ENCODE peak calls at places on chromosomes 4 and X, in ten cellular contexts. One of them, this sample, is unnamed.
A peak's percentile ranks its signal among the peaks of the same experiment; 100 is the strongest.

GRCh38 chr4:48300004-48300403 is 30.4 kb upstream of the TEC start:
- DNase-seq in activated CD8-positive, alpha-beta T cell treated with anti-CD3 and anti-CD28 coated beads for 36 hours: no peak
- DNase-seq in kidney: no peak
- DNase-seq in suprapubic skin: no peak
- DNase-seq in heart right ventricle: no peak
- DNase-seq in pancreas: no peak
- DNase-seq in H9: no peak
- DNase-seq in lung: no peak
- DNase-seq in omental fat pad: no peak
- DNase-seq in upper lobe of left lung: no peak
- DNase-seq in this sample: no peak

GRCh38 chrX:129649268-129650182 is 5.2 kb downstream of the APLN start:
- DNase-seq in H9: peak; percentile 10
- DNase-seq in upper lobe of left lung: no peak
- DNase-seq in omental fat pad: no peak
- DNase-seq in lung: no peak
- DNase-seq in heart right ventricle: no peak
- DNase-seq in activated CD8-positive, alpha-beta T cell treated with anti-CD3 and anti-CD28 coated beads for 36 hours: no peak
- DNase-seq in kidney: no peak
- DNase-seq in pancreas: no peak
- DNase-seq in suprapubic skin: no peak
- DNase-seq in this sample: no peak

GRCh38 chrX:13581554-13581953 is 12.2 kb downstream of the EGFL6 start:
- DNase-seq in activated CD8-positive, alpha-beta T cell treated with anti-CD3 and anti-CD28 coated beads for 36 hours: no peak
- DNase-seq in upper lobe of left lung: no peak
- DNase-seq in omental fat pad: no peak
- DNase-seq in kidney: no peak
- DNase-seq in suprapubic skin: no peak
- DNase-seq in H9: no peak
- DNase-seq in heart right ventricle: no peak
- DNase-seq in pancreas: no peak
- DNase-seq in lung: no peak
- DNase-seq in this sample: no peak

GRCh38 chr4:37715889-37716402 is 29.8 kb upstream of the RELL1 start:
- DNase-seq in pancreas: peak; percentile 27
- DNase-seq in suprapubic skin: no peak
- DNase-seq in lung: no peak
- DNase-seq in kidney: no peak
- DNase-seq in omental fat pad: no peak
- DNase-seq in upper lobe of left lung: no peak
- DNase-seq in heart right ventricle: no peak
- DNase-seq in activated CD8-positive, alpha-beta T cell treated with anti-CD3 and anti-CD28 coated beads for 36 hours: peak; percentile 54
- DNase-seq in H9: no peak
- DNase-seq in this sample: peak; percentile 11

GRCh38 chr4:28792917-28793597 is 1927.1 kb upstream of the PCDH7 start:
- DNase-seq in H9: no peak
- DNase-seq in upper lobe of left lung: no peak
- DNase-seq in pancreas: no peak
- DNase-seq in heart right ventricle: peak; percentile 15
- DNase-seq in lung: no peak
- DNase-seq in kidney: no peak
- DNase-seq in suprapubic skin: no peak
- DNase-seq in activated CD8-positive, alpha-beta T cell treated with anti-CD3 and anti-CD28 coated beads for 36 hours: no peak
- DNase-seq in omental fat pad: no peak
- DNase-seq in this sample: no peak

GRCh38 chrX:41693024-41693423 is 4.3 kb downstream of the GPR34 start:
- DNase-seq in heart right ventricle: no peak
- DNase-seq in upper lobe of left lung: no peak
- DNase-seq in suprapubic skin: no peak
- DNase-seq in H9: no peak
- DNase-seq in kidney: no peak
- DNase-seq in lung: no peak
- DNase-seq in activated CD8-positive, alpha-beta T cell treated with anti-CD3 and anti-CD28 coated beads for 36 hours: no peak
- DNase-seq in omental fat pad: no peak
- DNase-seq in pancreas: no peak
- DNase-seq in this sample: no peak

GRCh38 chr4:162163892-162164759 is at the start of gene FSTL5:
- DNase-seq in pancreas: peak; percentile 75
- DNase-seq in kidney: peak; percentile 77
- DNase-seq in activated CD8-positive, alpha-beta T cell treated with anti-CD3 and anti-CD28 coated beads for 36 hours: peak; percentile 76
- DNase-seq in omental fat pad: peak; percentile 24
- DNase-seq in lung: peak; percentile 51
- DNase-seq in suprapubic skin: no peak
- DNase-seq in upper lobe of left lung: peak; percentile 56
- DNase-seq in H9: peak; percentile 99
- DNase-seq in heart right ventricle: peak; percentile 24
- DNase-seq in this sample: peak; percentile 57

GRCh38 chr4:68591204-68591603 is 15.1 kb upstream of the UGT2B17 start:
- DNase-seq in pancreas: no peak
- DNase-seq in kidney: no peak
- DNase-seq in suprapubic skin: no peak
- DNase-seq in lung: no peak
- DNase-seq in activated CD8-positive, alpha-beta T cell treated with anti-CD3 and anti-CD28 coated beads for 36 hours: no peak
- DNase-seq in heart right ventricle: no peak
- DNase-seq in H9: no peak
- DNase-seq in omental fat pad: no peak
- DNase-seq in upper lobe of left lung: no peak
- DNase-seq in this sample: no peak

GRCh38 chr4:107808572-107808971 is 16.2 kb upstream of the SGMS2 start:
- DNase-seq in omental fat pad: no peak
- DNase-seq in heart right ventricle: no peak
- DNase-seq in H9: no peak
- DNase-seq in lung: peak; percentile 32
- DNase-seq in kidney: no peak
- DNase-seq in pancreas: no peak
- DNase-seq in activated CD8-positive, alpha-beta T cell treated with anti-CD3 and anti-CD28 coated beads for 36 hours: no peak
- DNase-seq in upper lobe of left lung: peak; percentile 56
- DNase-seq in suprapubic skin: no peak
- DNase-seq in this sample: no peak

GRCh38 chr4:146407669-146408084 is 114.1 kb downstream of the SLC10A7 start:
- DNase-seq in suprapubic skin: no peak
- DNase-seq in heart right ventricle: no peak
- DNase-seq in H9: no peak
- DNase-seq in pancreas: no peak
- DNase-seq in omental fat pad: no peak
- DNase-seq in lung: no peak
- DNase-seq in kidney: no peak
- DNase-seq in activated CD8-positive, alpha-beta T cell treated with anti-CD3 and anti-CD28 coated beads for 36 hours: no peak
- DNase-seq in upper lobe of left lung: no peak
- DNase-seq in this sample: no peak

GRCh38 chrX:38192007-38192625 is 28.6 kb downstream of the SRPX start:
- DNase-seq in upper lobe of left lung: no peak
- DNase-seq in H9: peak; percentile 31
- DNase-seq in heart right ventricle: no peak
- DNase-seq in kidney: no peak
- DNase-seq in suprapubic skin: no peak
- DNase-seq in activated CD8-positive, alpha-beta T cell treated with anti-CD3 and anti-CD28 coated beads for 36 hours: peak; percentile 16
- DNase-seq in omental fat pad: no peak
- DNase-seq in pancreas: no peak
- DNase-seq in lung: no peak
- DNase-seq in this sample: no peak

GRCh38 chrX:106802388-106803275 is at the start of gene TBC1D8B:
- DNase-seq in kidney: peak; percentile 81
- DNase-seq in pancreas: peak; percentile 88
- DNase-seq in activated CD8-positive, alpha-beta T cell treated with anti-CD3 and anti-CD28 coated beads for 36 hours: peak; percentile 16
- DNase-seq in lung: peak; percentile 79
- DNase-seq in suprapubic skin: peak; percentile 78
- DNase-seq in upper lobe of left lung: peak; percentile 79
- DNase-seq in heart right ventricle: peak; percentile 57
- DNase-seq in H9: peak; percentile 82
- DNase-seq in omental fat pad: no peak
- DNase-seq in this sample: peak; percentile 87

GRCh38 chrX:48465336-48465933 is 4.6 kb downstream of the SLC38A5 start:
- DNase-seq in heart right ventricle: no peak
- DNase-seq in kidney: no peak
- DNase-seq in lung: no peak
- DNase-seq in activated CD8-positive, alpha-beta T cell treated with anti-CD3 and anti-CD28 coated beads for 36 hours: no peak
- DNase-seq in omental fat pad: no peak
- DNase-seq in H9: no peak
- DNase-seq in suprapubic skin: no peak
- DNase-seq in pancreas: no peak
- DNase-seq in upper lobe of left lung: no peak
- DNase-seq in this sample: peak; percentile 68

GRCh38 chr4:146545102-146545501 is 23.4 kb upstream of the SLC10A7 start:
- DNase-seq in H9: peak; percentile 44
- DNase-seq in lung: no peak
- DNase-seq in pancreas: no peak
- DNase-seq in activated CD8-positive, alpha-beta T cell treated with anti-CD3 and anti-CD28 coated beads for 36 hours: no peak
- DNase-seq in kidney: no peak
- DNase-seq in upper lobe of left lung: peak; percentile 20
- DNase-seq in suprapubic skin: no peak
- DNase-seq in omental fat pad: no peak
- DNase-seq in heart right ventricle: no peak
- DNase-seq in this sample: no peak

GRCh38 chrX:69505772-69506616 is 1.9 kb downstream of the NALF2 start:
- DNase-seq in activated CD8-positive, alpha-beta T cell treated with anti-CD3 and anti-CD28 coated beads for 36 hours: no peak
- DNase-seq in H9: no peak
- DNase-seq in pancreas: no peak
- DNase-seq in omental fat pad: no peak
- DNase-seq in upper lobe of left lung: no peak
- DNase-seq in kidney: no peak
- DNase-seq in suprapubic skin: no peak
- DNase-seq in heart right ventricle: no peak
- DNase-seq in lung: peak; percentile 23
- DNase-seq in this sample: no peak

GRCh38 chr4:139416073-139416673 is 37.7 kb upstream of the RAB33B start:
- DNase-seq in heart right ventricle: no peak
- DNase-seq in kidney: no peak
- DNase-seq in H9: no peak
- DNase-seq in omental fat pad: no peak
- DNase-seq in upper lobe of left lung: no peak
- DNase-seq in lung: no peak
- DNase-seq in activated CD8-positive, alpha-beta T cell treated with anti-CD3 and anti-CD28 coated beads for 36 hours: peak; percentile 24
- DNase-seq in pancreas: no peak
- DNase-seq in suprapubic skin: no peak
- DNase-seq in this sample: peak; percentile 45

DNA sequence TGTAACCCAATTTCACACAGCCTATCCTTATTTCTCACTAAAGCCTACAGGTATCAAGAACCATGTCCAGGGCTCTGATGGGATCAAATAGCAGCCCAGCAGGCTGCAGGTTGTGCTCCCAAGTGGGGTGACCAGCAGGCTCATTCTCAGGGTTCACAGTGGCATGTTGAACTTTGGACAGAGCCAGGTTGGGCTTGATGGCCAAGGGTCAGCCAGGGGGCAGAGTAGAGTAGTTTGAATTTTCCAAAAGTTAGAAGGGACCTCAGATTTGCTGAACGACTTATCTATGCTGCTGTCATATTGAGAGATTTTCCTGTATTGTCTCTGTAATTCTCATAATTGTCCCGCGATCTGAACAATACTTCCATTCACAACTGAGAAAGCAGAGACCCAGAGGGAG is 310.8 kb upstream of the BOD1L1 start:
- DNase-seq in heart right ventricle: no peak
- DNase-seq in kidney: no peak
- DNase-seq in pancreas: no peak
- DNase-seq in suprapubic skin: no peak
- DNase-seq in upper lobe of left lung: no peak
- DNase-seq in H9: no peak
- DNase-seq in activated CD8-positive, alpha-beta T cell treated with anti-CD3 and anti-CD28 coated beads for 36 hours: no peak
- DNase-seq in omental fat pad: no peak
- DNase-seq in lung: no peak
- DNase-seq in this sample: no peak
- TF ChIP-seq CTCF in heart right ventricle: no peak
- TF ChIP-seq CTCF in kidney: no peak
- TF ChIP-seq CTCF in pancreas: no peak
- TF ChIP-seq CTCF in suprapubic skin: no peak
- TF ChIP-seq CTCF in upper lobe of left lung: no peak
- TF ChIP-seq CTCF in H9: no peak
- TF ChIP-seq CTCF in activated CD8-positive, alpha-beta T cell treated with anti-CD3 and anti-CD28 coated beads for 36 hours: no peak
- TF ChIP-seq CTCF in omental fat pad: no peak
- TF ChIP-seq CTCF in lung: no peak
- TF ChIP-seq CTCF in this sample: no peak

DNA sequence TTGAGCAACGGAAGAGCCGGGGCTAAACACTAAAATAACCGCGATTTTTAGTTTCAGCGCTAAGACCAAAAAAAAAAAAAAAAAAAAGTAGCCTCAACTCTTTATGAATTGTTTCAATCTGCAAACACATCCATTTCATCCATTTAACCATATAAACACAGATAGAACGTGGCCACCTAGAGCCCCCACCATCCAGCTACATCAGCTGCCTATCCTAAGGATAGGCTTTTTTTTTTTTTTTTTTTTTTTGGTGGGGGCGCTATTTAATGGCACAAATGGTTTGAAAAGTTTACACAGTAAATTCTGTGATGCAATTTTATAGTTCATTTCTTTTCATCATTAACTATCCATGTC is 492 bp upstream of the HDAC8 start:
- DNase-seq in activated CD8-positive, alpha-beta T cell treated with anti-CD3 and anti-CD28 coated beads for 36 hours: no peak
- DNase-seq in kidney: no peak
- DNase-seq in omental fat pad: no peak
- DNase-seq in heart right ventricle: no peak
- DNase-seq in upper lobe of left lung: no peak
- DNase-seq in H9: no peak
- DNase-seq in lung: no peak
- DNase-seq in suprapubic skin: no peak
- DNase-seq in pancreas: no peak
- DNase-seq in this sample: no peak
- TF ChIP-seq CTCF in activated CD8-positive, alpha-beta T cell treated with anti-CD3 and anti-CD28 coated beads for 36 hours: no peak
- TF ChIP-seq CTCF in kidney: no peak
- TF ChIP-seq CTCF in omental fat pad: no peak
- TF ChIP-seq CTCF in heart right ventricle: no peak
- TF ChIP-seq CTCF in upper lobe of left lung: no peak
- TF ChIP-seq CTCF in H9: no peak
- TF ChIP-seq CTCF in lung: no peak
- TF ChIP-seq CTCF in suprapubic skin: no peak
- TF ChIP-seq CTCF in pancreas: no peak
- TF ChIP-seq CTCF in this sample: no peak

DNA sequence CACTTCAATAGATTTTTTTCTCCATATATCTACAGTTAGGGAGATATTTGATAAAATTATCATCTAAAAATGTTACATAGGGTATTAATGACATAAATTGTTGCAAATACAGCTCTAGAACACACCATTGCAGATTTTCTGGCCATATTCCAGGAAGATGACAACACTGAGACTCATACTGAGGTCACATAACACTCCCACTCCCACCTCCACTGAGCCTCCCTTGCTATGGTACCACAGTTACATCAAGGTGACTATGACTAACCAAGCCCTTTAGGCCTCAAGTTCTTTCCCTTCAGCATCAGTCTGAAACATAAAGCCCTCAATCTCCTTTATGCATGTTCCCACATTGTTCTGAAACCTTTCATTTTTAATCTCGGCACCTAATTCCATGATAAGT is 932.0 kb upstream of the IGFBP7 start:
- DNase-seq in kidney: no peak
- DNase-seq in lung: no peak
- DNase-seq in suprapubic skin: no peak
- DNase-seq in upper lobe of left lung: no peak
- DNase-seq in pancreas: no peak
- DNase-seq in heart right ventricle: no peak
- DNase-seq in H9: no peak
- DNase-seq in activated CD8-positive, alpha-beta T cell treated with anti-CD3 and anti-CD28 coated beads for 36 hours: no peak
- DNase-seq in omental fat pad: no peak
- DNase-seq in this sample: no peak
- TF ChIP-seq CTCF in kidney: no peak
- TF ChIP-seq CTCF in lung: no peak
- TF ChIP-seq CTCF in suprapubic skin: no peak
- TF ChIP-seq CTCF in upper lobe of left lung: no peak
- TF ChIP-seq CTCF in pancreas: no peak
- TF ChIP-seq CTCF in heart right ventricle: no peak
- TF ChIP-seq CTCF in H9: no peak
- TF ChIP-seq CTCF in activated CD8-positive, alpha-beta T cell treated with anti-CD3 and anti-CD28 coated beads for 36 hours: no peak
- TF ChIP-seq CTCF in omental fat pad: no peak
- TF ChIP-seq CTCF in this sample: no peak

GRCh38 chrX:443676-444210 is 57.0 kb upstream of the PPP2R3B start:
- DNase-seq in kidney: peak; percentile 11
- DNase-seq in omental fat pad: no peak
- DNase-seq in suprapubic skin: no peak
- DNase-seq in activated CD8-positive, alpha-beta T cell treated with anti-CD3 and anti-CD28 coated beads for 36 hours: no peak
- DNase-seq in heart right ventricle: no peak
- DNase-seq in pancreas: no peak
- DNase-seq in lung: no peak
- DNase-seq in upper lobe of left lung: no peak
- DNase-seq in H9: no peak
- DNase-seq in this sample: no peak
- TF ChIP-seq CTCF in kidney: no peak
- TF ChIP-seq CTCF in omental fat pad: no peak
- TF ChIP-seq CTCF in suprapubic skin: no peak
- TF ChIP-seq CTCF in activated CD8-positive, alpha-beta T cell treated with anti-CD3 and anti-CD28 coated beads for 36 hours: no peak
- TF ChIP-seq CTCF in heart right ventricle: no peak
- TF ChIP-seq CTCF in pancreas: no peak
- TF ChIP-seq CTCF in lung: no peak
- TF ChIP-seq CTCF in upper lobe of left lung: no peak
- TF ChIP-seq CTCF in H9: no peak
- TF ChIP-seq CTCF in this sample: no peak